ENCODE peak calls at places on chromosomes 1 and 21, in eight cellular contexts. J, X, K, I, V, W, Y and B are unnamed samples.

GRCh38 chr21:31873696-31874599 is 1.1 kb downstream of the HUNK start:
- DNase-seq in Y (peak), J (peak), X (peak), W (no peak), I (peak), K (peak), V (no peak), B (no peak)

GRCh38 chr1:182484531-182485257 is 34.7 kb downstream of the RGSL1 start:
- DNase-seq in Y (peak), J (no peak), I (peak), W (peak), X (peak), V (no peak), K (peak), B (peak)

GRCh38 chr1:21291964-21292363 is 1.7 kb upstream of the ECE1 start:
- DNase-seq in J (no peak), I (no peak), W (no peak), K (no peak), X (no peak), V (no peak), Y (no peak), B (no peak)

GRCh38 chr1:39835935-39836594 is 47.2 kb downstream of the TRIT1 start:
- DNase-seq in V (no peak), K (no peak), X (no peak), Y (no peak), J (no peak), W (no peak), I (no peak), B (no peak)

GRCh38 chr21:34892196-34892595 is 156.9 kb downstream of the RUNX1 start:
- DNase-seq in J (peak), I (no peak), W (no peak), Y (no peak), K (no peak), X (no peak), V (no peak), B (no peak)

GRCh38 chr1:230534224-230534623 is 108.1 kb upstream of the COG2 start:
- DNase-seq in I (no peak), K (no peak), Y (no peak), V (no peak), J (no peak), X (no peak), W (no peak), B (no peak)

GRCh38 chr1:55974714-55975441 is 604.5 kb downstream of the PLPP3 start:
- DNase-seq in K (no peak), W (no peak), Y (no peak), J (peak), I (no peak), V (no peak), X (peak), B (no peak)

GRCh38 chr1:173056355-173056754 is 5.6 kb upstream of the TNFSF18 start:
- DNase-seq in K (no peak), W (no peak), I (no peak), Y (no peak), J (no peak), V (no peak), X (no peak), B (no peak)

GRCh38 chr1:76591963-76592362 is 275.3 kb upstream of the ST6GALNAC5 start:
- DNase-seq in V (no peak), J (no peak), K (no peak), W (no peak), Y (no peak), X (no peak), I (no peak), B (no peak)

GRCh38 chr1:109171646-109172045 is 42.1 kb upstream of the SARS1 start:
- DNase-seq in I (no peak), Y (no peak), X (no peak), K (no peak), V (no peak), W (no peak), J (no peak), B (no peak)

GRCh38 chr1:235650341-235651169 is 971 bp upstream of the GNG4 start:
- DNase-seq in W (no peak), J (no peak), X (peak), V (peak), I (no peak), Y (no peak), K (peak), B (no peak)

GRCh38 chr1:200131551-200132125 is 104.1 kb downstream of the NR5A2 start:
- DNase-seq in Y (no peak), I (no peak), J (peak), W (no peak), V (peak), X (peak), K (no peak), B (no peak)

GRCh38 chr1:20552728-20553571 is 577 bp downstream of the FAM43B start:
- DNase-seq in V (no peak), J (peak), W (no peak), I (peak), X (peak), K (peak), Y (no peak), B (no peak)

GRCh38 chr1:111618953-111619634 is 495 bp upstream of the RAP1A start:
- DNase-seq in V (no peak), K (no peak), I (no peak), J (no peak), W (no peak), X (no peak), Y (peak), B (no peak)

GRCh38 chr1:208027861-208028260 is 116.9 kb upstream of the CD34 start:
- DNase-seq in Y (no peak), V (no peak), I (no peak), K (no peak), X (no peak), W (no peak), J (no peak), B (no peak)

GRCh38 chr1:59198565-59198964 is 98.3 kb upstream of the FGGY start:
- DNase-seq in Y (no peak), X (no peak), W (no peak), J (no peak), I (no peak), K (no peak), V (no peak), B (no peak)

GRCh38 chr1:35567947-35568558 is 5.1 kb upstream of the TFAP2E start:
- DNase-seq in K (no peak), I (peak), Y (no peak), V (no peak), W (no peak), X (no peak), J (no peak), B (no peak)

GRCh38 chr1:53590581-53591515 is 131.6 kb downstream of the DMRTB1 start:
- DNase-seq in J (no peak), I (peak), V (no peak), W (no peak), Y (no peak), K (no peak), X (no peak), B (no peak)

GRCh38 chr1:15328785-15329480 is 80.8 kb upstream of the EFHD2 start:
- DNase-seq in W (no peak), V (no peak), Y (peak), X (no peak), K (no peak), I (peak), J (peak), B (no peak)

GRCh38 chr1:18901952-18902522 is 318 bp downstream of the ALDH4A1 start:
- DNase-seq in J (no peak), V (no peak), W (no peak), X (no peak), K (no peak), Y (peak), I (no peak), B (no peak)

GRCh38 chr1:28249013-28249870 is 10.1 kb upstream of the SESN2 start:
- DNase-seq in I (peak), W (no peak), V (no peak), Y (peak), K (peak), X (peak), J (peak), B (no peak)

GRCh38 chr1:85850238-85850637 is 142.0 kb upstream of the ZNHIT6 start:
- DNase-seq in I (no peak), J (peak), W (no peak), V (peak), X (peak), Y (no peak), K (no peak), B (no peak)

GRCh38 chr21:39525601-39526000 is 73.8 kb downstream of the SH3BGR start:
- DNase-seq in J (no peak), Y (peak), W (no peak), X (no peak), V (no peak), I (no peak), K (no peak), B (no peak)

GRCh38 chr1:160342520-160342919 is 530 bp downstream of the COPA start:
- DNase-seq in I (no peak), J (no peak), W (no peak), Y (peak), V (no peak), K (no peak), X (peak), B (no peak)

GRCh38 chr1:45272943-45273342 is 53.8 kb upstream of the HPDL start:
- DNase-seq in Y (no peak), J (peak), W (no peak), I (no peak), V (no peak), X (no peak), K (no peak), B (no peak)

GRCh38 chr21:14454642-14455009 is 71.7 kb upstream of the HSPA13 start:
- DNase-seq in K (no peak), W (no peak), X (no peak), V (no peak), Y (no peak), J (no peak), I (no peak), B (peak)

GRCh38 chr1:220983877-220984635 is 104.8 kb downstream of the HLX start:
- DNase-seq in I (no peak), K (peak), W (peak), X (no peak), J (no peak), Y (peak), V (peak), B (no peak)

DNA sequence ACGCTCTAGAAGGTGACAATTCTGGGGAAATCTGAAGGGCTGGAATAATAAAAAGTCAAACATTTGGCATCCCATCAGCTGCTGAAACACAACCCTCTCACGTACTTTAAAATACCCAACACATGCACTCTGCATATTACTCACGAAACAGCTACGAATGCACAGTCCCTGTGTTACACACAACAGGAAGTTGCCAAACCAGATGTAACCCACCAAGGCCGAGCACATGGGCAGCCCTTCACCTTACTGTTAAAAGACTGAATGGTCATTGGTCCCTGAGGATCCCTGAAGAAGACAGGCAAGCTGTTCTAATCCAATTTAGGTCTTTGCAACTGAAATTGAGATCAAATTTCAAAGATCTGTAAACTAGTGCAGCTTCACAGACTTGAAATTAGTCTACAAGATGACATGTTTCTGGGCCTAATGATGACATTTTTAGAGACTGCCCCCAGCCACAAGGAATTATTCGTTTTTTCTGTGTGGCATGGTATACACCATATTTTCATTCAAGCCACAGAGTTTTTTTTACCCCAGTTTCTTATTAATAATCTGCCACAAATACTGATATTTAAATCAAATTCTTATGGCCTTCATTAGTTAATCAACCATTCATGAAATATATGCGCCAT is 25.6 kb upstream of the IER5 start:
- DNase-seq in K (no peak), V (no peak), J (peak), W (no peak), X (no peak), I (no peak), Y (no peak), B (peak)
- TF ChIP-seq USF2 in K (no peak), V (no peak), J (peak), W (no peak), X (no peak), I (no peak), Y (no peak), B (no peak)

GRCh38 chr1:226682841-226683800 is 56.0 kb downstream of the ITPKB start:
- DNase-seq in K (no peak), J (no peak), I (no peak), V (no peak), X (no peak), Y (no peak), W (no peak), B (no peak)
- TF ChIP-seq USF2 in K (no peak), J (no peak), I (no peak), V (no peak), X (no peak), Y (no peak), W (no peak), B (no peak)

GRCh38 chr1:48236716-48237470 is 14.4 kb downstream of the SLC5A9 start:
- DNase-seq in J (peak), W (no peak), K (no peak), Y (peak), X (peak), I (peak), V (peak), B (no peak)
- TF ChIP-seq USF2 in J (no peak), W (no peak), K (no peak), Y (no peak), X (no peak), I (no peak), V (no peak), B (no peak)

GRCh38 chr21:25385912-25386474 is 221.3 kb downstream of the MRPL39 start:
- DNase-seq in V (peak), K (peak), I (peak), W (no peak), J (peak), Y (peak), X (peak), B (no peak)
- TF ChIP-seq USF2 in V (no peak), K (no peak), I (no peak), W (no peak), J (no peak), Y (no peak), X (no peak), B (no peak)